ENCODE peak calls at places on chromosomes 11 and 22, in four cellular contexts. R is ascending aorta, S is suprapubic skin, T is HFFc6. K is an unnamed sample.

GRCh38 chr11:68315581-68315920 is 3.2 kb downstream of the LRP5 start:
- DNase-seq in R (no peak), S (no peak), T (no peak), K (no peak)

GRCh38 chr11:69093106-69093505 is 44.4 kb downstream of the TPCN2 start:
- DNase-seq in R (no peak), S (no peak), T (no peak), K (no peak)

GRCh38 chr11:45154276-45154675 is 7.8 kb downstream of the PRDM11 start:
- DNase-seq in R (no peak), S (no peak), T (no peak), K (no peak)

GRCh38 chr22:19710020-19710768 is 4.1 kb upstream of the SEPTIN5 start:
- DNase-seq in R (no peak), S (no peak), T (no peak), K (no peak)

GRCh38 chr11:86749861-86750401 is 50.4 kb upstream of the PRSS23 start:
- DNase-seq in R (no peak), S (no peak), T (no peak), K (no peak)

GRCh38 chr22:46381142-46381541 is 45.6 kb downstream of the TRMU start:
- DNase-seq in R (no peak), S (no peak), T (no peak), K (no peak)

GRCh38 chr11:128860571-128861361 is 6.3 kb downstream of the KCNJ1 start:
- DNase-seq in R (no peak), S (no peak), T (peak), K (no peak)

GRCh38 chr11:31887180-31887579 is 76.1 kb upstream of the PAX6 start:
- DNase-seq in R (no peak), S (no peak), T (no peak), K (no peak)

GRCh38 chr22:35467788-35468187 is 67.8 kb downstream of the MCM5 start:
- DNase-seq in R (no peak), S (peak), T (no peak), K (no peak)

GRCh38 chr22:31179345-31179744 is 19.4 kb downstream of the RNF185 start:
- DNase-seq in R (no peak), S (peak), T (peak), K (no peak)

GRCh38 chr11:110430267-110431211 is 791 bp downstream of the FDX1 start:
- DNase-seq in R (no peak), S (no peak), T (no peak), K (no peak)
- TF ChIP-seq CTCF in R (no peak), S (no peak), T (peak), K (no peak)

GRCh38 chr22:38923463-38924196 is 33.8 kb upstream of the APOBEC3A start:
- DNase-seq in R (peak), S (no peak), T (peak), K (no peak)
- TF ChIP-seq CTCF in R (peak), S (no peak), T (peak), K (peak)

GRCh38 chr22:50276143-50276542 is 6.0 kb upstream of the MAPK11 start:
- DNase-seq in R (no peak), S (no peak), T (no peak), K (no peak)
- TF ChIP-seq CTCF in R (peak), S (peak), T (peak), K (peak)

GRCh38 chr11:59141673-59142460 is 789 bp upstream of the FAM111A start:
- DNase-seq in R (no peak), S (no peak), T (peak), K (no peak)

GRCh38 chr11:59144096-59144495 is 1.4 kb downstream of the FAM111A start:
- DNase-seq in R (no peak), S (no peak), T (no peak), K (no peak)

GRCh38 chr11:59144579-59145345 is 2.1 kb downstream of the FAM111A start:
- DNase-seq in R (peak), S (peak), T (peak), K (no peak)

GRCh38 chr11:59141191-59141590 is 1.5 kb upstream of the FAM111A start:
- DNase-seq in R (no peak), S (no peak), T (no peak), K (no peak)

GRCh38 chr11:59142530-59143507 is at the start of gene FAM111A:
- DNase-seq in R (peak), S (peak), T (peak), K (no peak)
- TF ChIP-seq CTCF in R (peak), S (peak), T (peak), K (peak)

DNA sequence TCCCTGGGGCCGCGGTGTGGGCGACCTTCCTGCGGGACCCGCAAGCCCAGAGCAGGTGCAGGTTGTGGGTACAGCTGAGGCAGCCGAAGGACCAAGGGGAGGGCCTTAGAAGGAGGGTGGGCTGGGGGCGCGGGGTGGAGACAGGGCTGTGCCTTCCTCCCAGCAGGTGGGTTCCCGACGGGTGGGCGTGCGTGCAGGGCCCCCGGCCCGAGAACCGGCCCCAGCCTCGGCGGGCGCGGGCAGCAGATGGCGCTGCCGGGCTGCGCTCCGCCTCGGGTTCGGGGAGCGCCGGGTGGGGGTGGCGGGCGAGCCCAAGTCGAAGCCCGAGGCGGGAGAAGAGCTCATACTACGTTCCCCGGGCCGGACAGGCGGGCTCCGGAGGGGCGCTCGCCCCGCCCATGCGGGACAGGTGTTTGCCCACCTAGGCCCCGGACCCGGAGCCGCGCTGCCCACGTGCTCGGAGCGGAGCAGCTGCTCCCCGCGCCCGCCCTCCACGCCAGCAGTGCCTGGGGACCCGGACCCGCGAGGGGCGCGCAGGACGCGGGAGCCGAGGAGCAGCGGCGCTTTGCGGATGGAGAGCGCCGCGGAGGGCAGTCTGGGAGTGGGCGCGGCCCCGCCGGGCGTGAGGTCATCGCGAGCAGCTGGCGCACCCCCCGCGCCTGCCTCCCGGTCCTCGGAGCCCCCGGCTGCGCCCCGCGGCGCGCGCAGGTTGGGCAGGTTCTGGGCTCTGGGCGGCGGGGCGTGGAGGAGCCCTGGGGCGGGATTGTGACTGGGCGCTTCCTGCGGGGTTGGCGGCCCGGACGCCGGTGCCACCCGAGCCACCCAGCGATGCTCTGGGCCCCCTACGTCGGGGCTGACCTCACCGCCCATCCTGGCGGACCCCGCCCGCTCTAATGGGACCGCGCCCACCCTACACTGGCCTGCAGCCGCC is 25.3 kb downstream of the DUSP8 start:
- DNase-seq in R (no peak), S (no peak), T (no peak), K (peak)
- TF ChIP-seq CTCF in R (peak), S (peak), T (peak), K (peak)

DNA sequence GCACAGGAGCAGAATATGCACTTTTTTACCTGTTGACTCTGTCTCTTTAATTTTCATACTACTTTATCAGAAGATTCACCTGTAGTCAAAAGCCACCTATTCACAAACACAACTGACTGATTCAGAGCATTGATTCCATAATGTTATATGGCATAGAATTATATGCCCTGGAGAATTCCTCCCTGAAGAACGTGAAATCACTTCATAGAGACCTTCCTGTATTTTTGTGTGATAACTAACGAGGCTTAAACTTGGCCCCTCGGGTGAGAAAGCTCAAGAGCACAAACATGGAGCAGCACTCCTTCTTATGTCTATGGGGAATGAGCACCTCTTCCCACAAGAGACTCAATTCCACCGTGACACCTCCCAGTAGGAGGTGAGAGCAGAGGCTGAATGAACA is at the start of gene OR10A6:
- DNase-seq in R (no peak), S (no peak), T (no peak), K (no peak)
- TF ChIP-seq CTCF in R (no peak), S (no peak), T (no peak), K (no peak)

DNA sequence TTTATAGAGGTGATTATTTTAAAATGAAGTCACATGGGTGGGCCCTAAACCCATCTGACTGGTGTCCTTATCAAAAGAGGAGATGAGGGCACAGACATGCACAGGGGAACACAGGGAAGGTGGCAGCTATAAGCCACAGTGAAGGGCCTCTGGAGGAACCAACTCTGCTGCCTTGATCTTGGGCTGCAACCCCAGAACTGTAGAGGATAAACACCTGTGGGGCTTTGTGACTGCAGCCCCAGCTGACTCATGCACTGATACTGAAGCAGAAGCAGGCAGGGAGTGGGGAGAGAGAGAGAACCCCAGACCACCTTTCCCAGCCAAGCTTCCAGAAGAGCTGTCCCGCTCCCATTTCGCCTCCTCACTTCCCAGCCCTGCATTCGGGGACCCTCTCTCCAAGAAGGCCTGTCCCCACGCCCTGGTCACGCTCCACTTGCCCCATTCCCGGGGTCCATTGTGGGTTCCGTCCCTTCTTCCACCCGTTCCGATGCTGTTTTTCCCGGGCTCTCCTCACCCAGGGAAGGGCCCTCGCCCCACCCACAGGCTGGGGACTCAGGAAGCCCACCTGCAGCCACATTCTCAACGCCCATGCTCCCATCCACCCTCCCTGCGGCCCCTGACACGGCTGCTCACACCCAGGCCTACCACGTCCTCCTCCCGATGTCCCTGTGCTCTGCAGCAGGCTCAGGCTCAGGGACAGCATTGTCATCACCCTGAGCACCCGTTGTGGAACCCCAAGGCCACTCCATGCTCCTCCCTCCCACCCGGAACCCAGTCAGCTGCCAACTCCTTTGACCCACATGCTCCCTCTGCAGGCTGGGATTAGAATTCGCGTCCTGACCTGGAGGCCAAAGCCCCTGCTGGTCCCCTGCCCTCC is 90.8 kb upstream of the SHANK2 start:
- DNase-seq in R (no peak), S (no peak), T (peak), K (no peak)
- TF ChIP-seq CTCF in R (peak), S (peak), T (peak), K (peak)

GRCh38 chr22:41731609-41732008 is 32.3 kb downstream of the MEI1 start:
- DNase-seq in R (no peak), S (no peak), T (no peak), K (no peak)
- TF ChIP-seq CTCF in R (no peak), S (no peak), T (no peak), K (no peak)

DNA sequence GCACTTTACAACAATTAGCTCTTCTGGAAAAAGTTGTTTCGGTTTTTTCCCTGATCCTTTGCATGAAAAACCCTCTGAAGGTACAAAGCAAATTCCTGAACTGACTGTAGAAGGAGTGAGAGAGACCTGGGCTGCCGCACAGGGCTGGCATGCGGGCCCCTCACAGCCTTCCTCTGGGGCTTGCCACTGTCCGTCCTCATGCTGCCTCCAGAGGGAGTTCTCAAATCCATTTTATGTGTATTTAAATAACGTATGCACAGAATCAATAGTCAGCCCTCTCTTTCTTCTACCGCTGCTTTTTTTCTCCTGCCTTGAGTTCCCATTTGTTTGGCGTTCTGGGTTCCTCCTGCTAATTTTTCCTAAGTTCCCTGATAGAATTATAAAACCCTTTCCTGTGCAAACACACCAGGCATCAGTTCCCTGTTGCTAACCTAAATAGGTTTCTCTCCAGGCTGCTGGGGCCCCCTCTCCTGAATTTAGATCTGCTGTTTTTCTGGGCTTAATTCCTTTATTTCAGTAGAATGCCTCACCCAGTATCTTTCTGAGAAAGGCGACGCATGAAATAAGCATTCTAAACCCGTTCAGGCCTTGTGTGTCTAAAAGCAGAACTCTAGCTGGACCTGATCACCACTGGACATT is 52.4 kb downstream of the PHF21B start:
- DNase-seq in R (no peak), S (no peak), T (no peak), K (no peak)
- TF ChIP-seq CTCF in R (no peak), S (no peak), T (peak), K (peak)